ENCODE peak calls at places on chromosomes 13 and 19, in six cellular contexts. H is fibroblast of pulmonary artery, O is neural progenitor cell, K is MM.1S, B is fibroblast of mammary gland, F is right lobe of liver. R is an unnamed sample.

GRCh38 chr19:39359026-39359425 is 16.8 kb downstream of the SAMD4B start:
- DNase-seq in H (no peak), O (no peak), K (no peak), B (no peak), F (no peak), R (no peak)

GRCh38 chr13:31046711-31047279 is 114.3 kb downstream of the TEX26 start:
- DNase-seq in H (peak; percentile 64), O (peak; percentile 10), K (no peak), B (peak; percentile 19), F (no peak), R (peak; percentile 20)

GRCh38 chr19:8451885-8452284 is 7.1 kb downstream of the HNRNPM start:
- DNase-seq in H (peak; percentile 30), O (peak; percentile 40), K (no peak), B (peak; percentile 72), F (no peak), R (peak; percentile 73)

GRCh38 chr19:7874080-7874856 is at the start of gene PRR36:
- DNase-seq in H (no peak), O (peak; percentile 92), K (no peak), B (no peak), F (no peak), R (no peak)

GRCh38 chr19:46173886-46174475 is 25.9 kb downstream of the IGFL2 start:
- DNase-seq in H (no peak), O (no peak), K (no peak), B (no peak), F (no peak), R (no peak)

GRCh38 chr19:36409841-36410240 is 8.6 kb downstream of the ZFP82 start:
- DNase-seq in H (no peak), O (no peak), K (no peak), B (no peak), F (no peak), R (no peak)

GRCh38 chr13:107124129-107124718 is 556.3 kb upstream of the ARGLU1 start:
- DNase-seq in H (peak; percentile 26), O (peak; percentile 31), K (peak; percentile 25), B (peak; percentile 4), F (no peak), R (peak; percentile 39)

GRCh38 chr13:51435002-51435578 is 17.7 kb downstream of the INTS6 start:
- DNase-seq in H (peak; percentile 57), O (no peak), K (no peak), B (peak; percentile 46), F (no peak), R (peak; percentile 38)

GRCh38 chr19:49403404-49404187 is 15.5 kb downstream of the KASH5 start:
- DNase-seq in H (no peak), O (peak; percentile 90), K (no peak), B (no peak), F (no peak), R (peak; percentile 80)

GRCh38 chr13:45325806-45326205 is 15.2 kb downstream of the TPT1 start:
- DNase-seq in H (peak; percentile 85), O (no peak), K (no peak), B (peak; percentile 95), F (no peak), R (peak; percentile 84)

GRCh38 chr19:5627395-5627904 is 4.6 kb downstream of the SAFB start:
- DNase-seq in H (no peak), O (peak; percentile 19), K (no peak), B (peak; percentile 76), F (peak; percentile 55), R (no peak)

GRCh38 chr13:94968040-94968756 is 255.9 kb upstream of the SOX21 start:
- DNase-seq in H (no peak), O (peak; percentile 86), K (no peak), B (no peak), F (no peak), R (peak; percentile 35)

GRCh38 chr19:6229216-6229913 is 50.4 kb downstream of the MLLT1 start:
- DNase-seq in H (no peak), O (no peak), K (no peak), B (no peak), F (no peak), R (no peak)

GRCh38 chr19:10533656-10534386 is 9.9 kb upstream of the ATG4D start:
- DNase-seq in H (peak; percentile 87), O (no peak), K (no peak), B (peak; percentile 43), F (no peak), R (peak; percentile 61)

GRCh38 chr13:58977085-58977484 is 1186.6 kb downstream of the DIAPH3 start:
- DNase-seq in H (no peak), O (no peak), K (no peak), B (no peak), F (no peak), R (no peak)

GRCh38 chr19:11373166-11373884 is 1.1 kb upstream of the SWSAP1 start:
- DNase-seq in H (peak; percentile 31), O (peak; percentile 92), K (no peak), B (no peak), F (no peak), R (no peak)

GRCh38 chr19:35788205-35788960 is 13.0 kb downstream of the ARHGAP33 start:
- DNase-seq in H (no peak), O (no peak), K (no peak), B (no peak), F (no peak), R (no peak)

GRCh38 chr13:79483302-79483701 is 2.3 kb downstream of the NDFIP2 start:
- DNase-seq in H (no peak), O (no peak), K (no peak), B (peak; percentile 32), F (no peak), R (peak; percentile 76)

GRCh38 chr19:18049390-18049789 is 37.3 kb downstream of the IL12RB1 start:
- DNase-seq in H (peak; percentile 59), O (no peak), K (no peak), B (peak; percentile 31), F (peak; percentile 98), R (peak; percentile 57)

GRCh38 chr19:35559281-35559659 is 4.2 kb downstream of the ATP4A start:
- DNase-seq in H (no peak), O (peak; percentile 31), K (no peak), B (no peak), F (no peak), R (no peak)

DNA sequence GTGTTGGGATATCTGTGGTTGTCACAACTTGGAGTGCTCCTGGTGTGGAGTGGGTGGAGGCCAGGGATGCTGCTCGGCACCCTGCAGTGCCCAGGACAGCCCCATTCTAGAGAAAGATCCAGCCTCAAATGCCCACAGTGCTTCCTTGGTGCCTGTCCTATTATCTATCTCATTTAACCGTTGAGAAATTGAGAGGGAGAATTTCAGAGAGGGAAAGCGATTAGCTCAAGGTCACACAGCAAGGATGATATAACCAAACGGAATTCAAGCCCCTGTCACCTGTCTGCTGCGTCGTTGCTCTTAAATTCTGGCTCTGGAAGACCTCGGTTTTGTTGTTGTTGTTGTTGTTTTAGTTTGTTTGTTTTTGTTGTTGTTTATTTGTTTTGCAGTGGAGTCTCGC is 13.5 kb downstream of the ANKRD24 start:
- DNase-seq in H (no peak), O (no peak), K (no peak), B (no peak), F (no peak), R (no peak)
- H3K4me3 ChIP-seq in H (no peak overlapping the region), O (no peak overlapping the region), K (no peak overlapping the region), B (no peak overlapping the region), F (no peak overlapping the region), R (no peak overlapping the region)

DNA sequence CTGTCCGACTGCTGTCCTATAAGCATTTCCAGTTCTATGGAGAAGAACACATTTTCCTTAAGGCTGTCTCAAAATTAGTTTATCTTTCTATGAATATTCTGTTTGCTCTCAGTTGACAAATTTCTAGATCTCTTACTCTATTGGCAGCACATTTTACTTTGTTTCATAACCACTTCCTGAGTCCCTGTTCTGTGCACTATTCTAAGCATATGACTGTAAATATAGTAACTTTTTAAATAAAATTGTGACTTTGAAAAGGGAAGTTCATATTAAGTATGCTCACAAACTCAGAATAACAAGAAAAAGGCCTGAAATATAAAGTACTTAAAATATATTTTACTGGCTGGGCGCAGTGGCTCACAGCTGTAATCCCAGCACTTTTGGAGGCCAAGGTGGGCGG is 56.5 kb upstream of the HTR2A start:
- DNase-seq in H (no peak), O (no peak), K (no peak), B (no peak), F (no peak), R (no peak)
- TF ChIP-seq CTCF in H (no peak), O (no peak), K (no peak), B (no peak), F (no peak), R (no peak)

GRCh38 chr19:588758-589692 is 656 bp upstream of the HCN2 start:
- DNase-seq in H (no peak), O (peak; percentile 54), K (no peak), B (no peak), F (peak; percentile 18), R (no peak)

GRCh38 chr19:591099-591958 is 1.6 kb downstream of the HCN2 start:
- DNase-seq in H (no peak), O (peak; percentile 86), K (no peak), B (no peak), F (peak; percentile 39), R (no peak)

GRCh38 chr19:590750-591098 is 1.0 kb downstream of the HCN2 start:
- DNase-seq in H (no peak), O (no peak), K (no peak), B (no peak), F (no peak), R (no peak)

GRCh38 chr19:590396-590745 is 690 bp downstream of the HCN2 start:
- DNase-seq in H (peak; percentile 42), O (peak; percentile 66), K (no peak), B (peak; percentile 21), F (peak; percentile 23), R (peak; percentile 47)

GRCh38 chr19:589693-590395 is at the start of gene HCN2:
- DNase-seq in H (no peak), O (no peak), K (no peak), B (no peak), F (no peak), R (no peak)
- H3K4me3 ChIP-seq in H (no peak within 1 kb of the TSS), O (no peak within 1 kb of the TSS), K (no peak within 1 kb of the TSS), B (no peak within 1 kb of the TSS), F (no peak within 1 kb of the TSS), R (peak within 1 kb of the TSS; percentile 23)

DNA sequence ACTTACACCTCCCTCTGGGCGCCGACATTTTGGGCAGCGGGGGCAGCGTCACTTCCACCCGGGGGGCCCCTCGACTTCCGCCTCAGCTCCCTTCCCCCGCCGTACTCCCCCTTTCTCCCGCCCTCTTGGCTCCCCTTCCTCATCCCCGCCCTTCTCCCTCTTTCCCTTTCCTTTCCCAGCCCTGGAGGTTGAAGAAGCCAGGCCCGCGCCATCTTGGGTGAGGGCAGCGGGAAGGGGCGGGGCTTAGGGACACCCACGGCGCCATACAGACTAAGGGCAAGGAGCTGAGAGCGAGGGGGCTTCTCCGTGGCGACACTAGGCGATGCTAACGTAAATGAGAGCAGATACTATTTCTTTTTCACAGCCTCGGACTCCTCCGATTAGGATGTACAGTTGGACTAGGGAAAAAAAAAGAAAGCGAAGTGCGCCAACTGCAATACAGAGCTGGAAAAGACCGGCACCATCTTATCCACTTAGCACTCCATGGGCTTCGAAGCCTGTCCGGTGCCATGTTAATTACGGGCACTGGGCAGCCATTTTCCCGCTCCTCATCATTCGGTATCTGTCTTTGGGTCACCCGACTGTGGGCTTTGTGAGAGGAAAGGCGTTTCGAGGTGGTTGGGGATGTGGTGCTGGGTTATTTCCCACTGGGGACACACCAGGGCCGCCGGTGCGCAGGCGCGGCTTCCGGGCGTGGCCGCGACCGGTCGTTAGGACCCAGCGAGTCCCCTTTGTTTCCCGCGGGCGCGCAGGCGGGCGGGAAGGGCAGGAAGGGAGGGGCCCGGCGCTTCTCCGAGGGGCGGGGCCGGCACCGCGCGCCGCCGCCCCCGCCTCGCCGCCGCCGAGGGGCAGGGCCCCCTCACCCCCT is at the start of the genes FIZ1 and ZNF524:
- DNase-seq in H (peak; percentile 99), O (peak; percentile 99), K (peak; percentile 93), B (peak; percentile 97), F (peak; percentile 96), R (peak; percentile 99)
- TF ChIP-seq CTCF in H (no peak), O (no peak), K (no peak), B (no peak), F (no peak), R (no peak)